ENCODE peak calls at places on chromosomes 13 and 19, in ten cellular contexts. One of them, this sample, is unnamed.

GRCh38 chr19:1862424-1863307 is 713 bp downstream of the KLF16 start:
- DNase-seq in stomach: no peak
- DNase-seq in neural progenitor cell: peak; percentile 77
- DNase-seq in right lobe of liver: peak; percentile 68
- DNase-seq in endodermal cell: peak; percentile 83
- DNase-seq in fibroblast of lung: no peak
- DNase-seq in heart left ventricle: peak; percentile 42
- DNase-seq in lower lobe of right lung: no peak
- DNase-seq in heart right ventricle: no peak
- DNase-seq in thoracic aorta: no peak
- DNase-seq in this sample: peak; percentile 60

GRCh38 chr19:10102787-10103236 is 334 bp upstream of the ANGPTL6 start:
- DNase-seq in stomach: no peak
- DNase-seq in neural progenitor cell: no peak
- DNase-seq in right lobe of liver: no peak
- DNase-seq in endodermal cell: no peak
- DNase-seq in fibroblast of lung: no peak
- DNase-seq in heart left ventricle: no peak
- DNase-seq in lower lobe of right lung: no peak
- DNase-seq in heart right ventricle: no peak
- DNase-seq in thoracic aorta: no peak
- DNase-seq in this sample: no peak

GRCh38 chr13:44874886-44875630 is 114.2 kb downstream of the NUFIP1 start:
- DNase-seq in stomach: no peak
- DNase-seq in neural progenitor cell: no peak
- DNase-seq in right lobe of liver: no peak
- DNase-seq in endodermal cell: no peak
- DNase-seq in fibroblast of lung: peak; percentile 57
- DNase-seq in heart left ventricle: no peak
- DNase-seq in lower lobe of right lung: no peak
- DNase-seq in heart right ventricle: no peak
- DNase-seq in thoracic aorta: no peak
- DNase-seq in this sample: no peak

GRCh38 chr13:96053003-96053703 is at the start of gene UGGT2:
- DNase-seq in stomach: peak; percentile 97
- DNase-seq in neural progenitor cell: peak; percentile 90
- DNase-seq in right lobe of liver: peak; percentile 96
- DNase-seq in endodermal cell: peak; percentile 95
- DNase-seq in fibroblast of lung: peak; percentile 93
- DNase-seq in heart left ventricle: peak; percentile 96
- DNase-seq in lower lobe of right lung: peak; percentile 97
- DNase-seq in heart right ventricle: peak; percentile 94
- DNase-seq in thoracic aorta: peak; percentile 77
- DNase-seq in this sample: peak; percentile 97

GRCh38 chr19:17078920-17079709 is 3.5 kb downstream of the MYO9B start:
- DNase-seq in stomach: no peak
- DNase-seq in neural progenitor cell: peak; percentile 51
- DNase-seq in right lobe of liver: no peak
- DNase-seq in endodermal cell: no peak
- DNase-seq in fibroblast of lung: no peak
- DNase-seq in heart left ventricle: no peak
- DNase-seq in lower lobe of right lung: no peak
- DNase-seq in heart right ventricle: no peak
- DNase-seq in thoracic aorta: no peak
- DNase-seq in this sample: peak; percentile 30

GRCh38 chr19:2251577-2252480 is 2.7 kb downstream of the AMH start:
- DNase-seq in stomach: no peak
- DNase-seq in neural progenitor cell: no peak
- DNase-seq in right lobe of liver: no peak
- DNase-seq in endodermal cell: no peak
- DNase-seq in fibroblast of lung: peak; percentile 25
- DNase-seq in heart left ventricle: no peak
- DNase-seq in lower lobe of right lung: no peak
- DNase-seq in heart right ventricle: no peak
- DNase-seq in thoracic aorta: no peak
- DNase-seq in this sample: no peak

GRCh38 chr19:57706346-57706745 is 2.7 kb downstream of the ZNF154 start:
- DNase-seq in stomach: no peak
- DNase-seq in neural progenitor cell: no peak
- DNase-seq in right lobe of liver: no peak
- DNase-seq in endodermal cell: peak; percentile 22
- DNase-seq in fibroblast of lung: no peak
- DNase-seq in heart left ventricle: no peak
- DNase-seq in lower lobe of right lung: no peak
- DNase-seq in heart right ventricle: no peak
- DNase-seq in thoracic aorta: no peak
- DNase-seq in this sample: no peak

GRCh38 chr13:25286308-25286968 is 850 bp downstream of the MTMR6 start:
- DNase-seq in stomach: no peak
- DNase-seq in neural progenitor cell: peak; percentile 47
- DNase-seq in right lobe of liver: no peak
- DNase-seq in endodermal cell: peak; percentile 55
- DNase-seq in fibroblast of lung: peak; percentile 56
- DNase-seq in heart left ventricle: peak; percentile 34
- DNase-seq in lower lobe of right lung: no peak
- DNase-seq in heart right ventricle: peak; percentile 18
- DNase-seq in thoracic aorta: no peak
- DNase-seq in this sample: peak; percentile 52

GRCh38 chr13:27952931-27953670 is 16.0 kb downstream of the CDX2 start:
- DNase-seq in stomach: peak; percentile 85
- DNase-seq in neural progenitor cell: peak; percentile 36
- DNase-seq in right lobe of liver: peak; percentile 88
- DNase-seq in endodermal cell: peak; percentile 50
- DNase-seq in fibroblast of lung: no peak
- DNase-seq in heart left ventricle: no peak
- DNase-seq in lower lobe of right lung: no peak
- DNase-seq in heart right ventricle: no peak
- DNase-seq in thoracic aorta: no peak
- DNase-seq in this sample: no peak

GRCh38 chr19:31096930-31097329 is 252.3 kb downstream of the TSHZ3 start:
- DNase-seq in stomach: no peak
- DNase-seq in neural progenitor cell: no peak
- DNase-seq in right lobe of liver: no peak
- DNase-seq in endodermal cell: no peak
- DNase-seq in fibroblast of lung: no peak
- DNase-seq in heart left ventricle: no peak
- DNase-seq in lower lobe of right lung: no peak
- DNase-seq in heart right ventricle: no peak
- DNase-seq in thoracic aorta: no peak
- DNase-seq in this sample: no peak
- H3K27ac ChIP-seq in stomach: no peak overlapping the region
- H3K27ac ChIP-seq in neural progenitor cell: no peak overlapping the region
- H3K27ac ChIP-seq in right lobe of liver: no peak overlapping the region
- H3K27ac ChIP-seq in endodermal cell: no peak overlapping the region
- H3K27ac ChIP-seq in fibroblast of lung: no peak overlapping the region
- H3K27ac ChIP-seq in heart left ventricle: no peak overlapping the region
- H3K27ac ChIP-seq in lower lobe of right lung: no peak overlapping the region
- H3K27ac ChIP-seq in heart right ventricle: no peak overlapping the region
- H3K27ac ChIP-seq in thoracic aorta: no peak overlapping the region
- H3K27ac ChIP-seq in this sample: no peak overlapping the region

DNA sequence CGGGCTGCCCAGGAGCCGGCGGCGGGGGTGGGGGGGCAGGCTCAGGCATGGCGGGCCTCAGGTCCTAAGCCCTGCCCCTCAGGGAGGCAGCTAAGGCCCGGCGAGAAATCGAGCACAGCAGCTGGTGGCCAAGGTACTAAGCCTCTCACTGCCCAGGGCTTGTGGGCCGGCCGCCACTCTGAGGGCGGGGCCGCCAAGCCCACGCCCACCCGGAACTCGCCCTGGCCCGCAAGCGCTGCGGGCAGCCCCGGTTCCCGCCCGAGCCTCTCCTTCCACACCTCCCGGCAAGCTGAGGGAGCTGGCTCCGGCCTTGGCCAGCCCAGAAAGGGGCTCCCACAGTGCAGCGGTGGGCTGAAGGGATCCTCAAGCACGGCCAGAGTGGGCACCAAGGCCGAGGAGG is 33.1 kb downstream of the PCDH8 start:
- DNase-seq in stomach: no peak
- DNase-seq in neural progenitor cell: no peak
- DNase-seq in right lobe of liver: no peak
- DNase-seq in endodermal cell: peak; percentile 30
- DNase-seq in fibroblast of lung: no peak
- DNase-seq in heart left ventricle: no peak
- DNase-seq in lower lobe of right lung: no peak
- DNase-seq in heart right ventricle: no peak
- DNase-seq in thoracic aorta: no peak
- DNase-seq in this sample: no peak
- H3K27ac ChIP-seq in stomach: no peak overlapping the region
- H3K27ac ChIP-seq in neural progenitor cell: no peak overlapping the region
- H3K27ac ChIP-seq in right lobe of liver: no peak overlapping the region
- H3K27ac ChIP-seq in endodermal cell: no peak overlapping the region
- H3K27ac ChIP-seq in fibroblast of lung: no peak overlapping the region
- H3K27ac ChIP-seq in heart left ventricle: no peak overlapping the region
- H3K27ac ChIP-seq in lower lobe of right lung: no peak overlapping the region
- H3K27ac ChIP-seq in heart right ventricle: no peak overlapping the region
- H3K27ac ChIP-seq in thoracic aorta: no peak overlapping the region
- H3K27ac ChIP-seq in this sample: no peak overlapping the region

DNA sequence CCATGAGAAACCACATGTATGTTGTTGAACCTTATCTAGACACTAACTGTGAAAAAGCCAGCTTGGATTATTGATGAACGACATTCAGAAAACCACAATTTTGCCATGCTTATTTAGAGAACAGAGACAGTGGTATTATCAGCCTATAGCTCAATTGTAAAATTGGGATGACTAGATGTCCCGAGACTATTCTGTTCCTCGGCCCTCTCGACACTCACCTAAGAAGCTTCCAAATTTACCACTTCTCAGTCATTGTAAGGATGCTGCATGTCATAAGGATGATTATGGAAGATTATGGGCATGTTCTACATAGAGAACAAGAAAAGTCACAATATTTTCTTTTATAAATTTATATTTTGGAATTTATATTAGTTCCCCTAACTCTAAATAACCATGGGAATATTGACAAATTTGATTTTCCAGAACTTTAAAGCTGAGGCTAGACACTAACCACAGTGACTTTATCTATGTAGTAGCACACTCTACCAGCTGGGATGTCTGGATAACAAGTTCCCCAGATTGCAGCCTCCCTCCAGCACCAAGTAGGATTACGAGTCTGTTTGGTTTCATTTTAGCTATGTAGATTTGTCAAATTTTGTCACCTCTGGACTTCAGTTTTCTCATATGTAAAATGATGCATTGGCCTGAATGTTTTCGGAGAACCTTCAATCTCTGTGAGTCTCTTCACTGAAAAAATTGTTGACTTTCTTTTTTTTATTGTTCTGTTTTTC is 513.6 kb downstream of the IRS2 start:
- DNase-seq in stomach: no peak
- DNase-seq in neural progenitor cell: no peak
- DNase-seq in right lobe of liver: no peak
- DNase-seq in endodermal cell: no peak
- DNase-seq in fibroblast of lung: peak; percentile 59
- DNase-seq in heart left ventricle: no peak
- DNase-seq in lower lobe of right lung: no peak
- DNase-seq in heart right ventricle: no peak
- DNase-seq in thoracic aorta: no peak
- DNase-seq in this sample: peak; percentile 35
- H3K27ac ChIP-seq in stomach: no peak overlapping the region
- H3K27ac ChIP-seq in neural progenitor cell: no peak overlapping the region
- H3K27ac ChIP-seq in right lobe of liver: no peak overlapping the region
- H3K27ac ChIP-seq in endodermal cell: no peak overlapping the region
- H3K27ac ChIP-seq in fibroblast of lung: peak overlapping the region; percentile 21
- H3K27ac ChIP-seq in heart left ventricle: no peak overlapping the region
- H3K27ac ChIP-seq in lower lobe of right lung: peak overlapping the region; percentile 42
- H3K27ac ChIP-seq in heart right ventricle: no peak overlapping the region
- H3K27ac ChIP-seq in thoracic aorta: no peak overlapping the region
- H3K27ac ChIP-seq in this sample: no peak overlapping the region

GRCh38 chr13:109939838-109940237 is 153.5 kb upstream of the IRS2 start:
- DNase-seq in stomach: no peak
- DNase-seq in neural progenitor cell: no peak
- DNase-seq in right lobe of liver: no peak
- DNase-seq in endodermal cell: peak; percentile 10
- DNase-seq in fibroblast of lung: no peak
- DNase-seq in heart left ventricle: no peak
- DNase-seq in lower lobe of right lung: no peak
- DNase-seq in heart right ventricle: no peak
- DNase-seq in thoracic aorta: no peak
- DNase-seq in this sample: no peak
- H3K27ac ChIP-seq in stomach: no peak overlapping the region
- H3K27ac ChIP-seq in neural progenitor cell: no peak overlapping the region
- H3K27ac ChIP-seq in right lobe of liver: no peak overlapping the region
- H3K27ac ChIP-seq in endodermal cell: no peak overlapping the region
- H3K27ac ChIP-seq in fibroblast of lung: no peak overlapping the region
- H3K27ac ChIP-seq in heart left ventricle: no peak overlapping the region
- H3K27ac ChIP-seq in lower lobe of right lung: no peak overlapping the region
- H3K27ac ChIP-seq in heart right ventricle: no peak overlapping the region
- H3K27ac ChIP-seq in thoracic aorta: no peak overlapping the region
- H3K27ac ChIP-seq in this sample: no peak overlapping the region

GRCh38 chr13:113927661-113928581 is 46.0 kb downstream of the C13orf46 start:
- DNase-seq in stomach: peak; percentile 32
- DNase-seq in neural progenitor cell: no peak
- DNase-seq in right lobe of liver: peak; percentile 39
- DNase-seq in endodermal cell: peak; percentile 40
- DNase-seq in fibroblast of lung: peak; percentile 90
- DNase-seq in heart left ventricle: peak; percentile 61
- DNase-seq in lower lobe of right lung: no peak
- DNase-seq in heart right ventricle: peak; percentile 55
- DNase-seq in thoracic aorta: peak; percentile 0
- DNase-seq in this sample: no peak
- H3K27ac ChIP-seq in stomach: peak overlapping the region; percentile 11
- H3K27ac ChIP-seq in neural progenitor cell: no peak overlapping the region
- H3K27ac ChIP-seq in right lobe of liver: no peak overlapping the region
- H3K27ac ChIP-seq in endodermal cell: no peak overlapping the region
- H3K27ac ChIP-seq in fibroblast of lung: peak overlapping the region; percentile 89
- H3K27ac ChIP-seq in heart left ventricle: peak overlapping the region; percentile 81
- H3K27ac ChIP-seq in lower lobe of right lung: peak overlapping the region; percentile 18
- H3K27ac ChIP-seq in heart right ventricle: peak overlapping the region; percentile 26
- H3K27ac ChIP-seq in thoracic aorta: peak overlapping the region; percentile 84
- H3K27ac ChIP-seq in this sample: no peak overlapping the region

GRCh38 chr13:38826182-38826813 is 139.4 kb downstream of the FREM2 start:
- DNase-seq in stomach: no peak
- DNase-seq in neural progenitor cell: no peak
- DNase-seq in right lobe of liver: no peak
- DNase-seq in endodermal cell: no peak
- DNase-seq in fibroblast of lung: no peak
- DNase-seq in heart left ventricle: no peak
- DNase-seq in lower lobe of right lung: no peak
- DNase-seq in heart right ventricle: no peak
- DNase-seq in thoracic aorta: no peak
- DNase-seq in this sample: no peak
- H3K27ac ChIP-seq in stomach: no peak overlapping the region
- H3K27ac ChIP-seq in neural progenitor cell: no peak overlapping the region
- H3K27ac ChIP-seq in right lobe of liver: no peak overlapping the region
- H3K27ac ChIP-seq in endodermal cell: no peak overlapping the region
- H3K27ac ChIP-seq in fibroblast of lung: no peak overlapping the region
- H3K27ac ChIP-seq in heart left ventricle: no peak overlapping the region
- H3K27ac ChIP-seq in lower lobe of right lung: no peak overlapping the region
- H3K27ac ChIP-seq in heart right ventricle: no peak overlapping the region
- H3K27ac ChIP-seq in thoracic aorta: no peak overlapping the region
- H3K27ac ChIP-seq in this sample: no peak overlapping the region